ENCODE peak calls at places on chromosomes 5 and 9, in nine cellular contexts. F is AG20443; H is stimulated activated CD4-positive, alpha-beta T cell treated with anti-CD3 and anti-CD28 coated beads, TNF-alpha, amount 100 ng/mL, for 4 hours; B is stimulated activated CD8-positive, alpha-beta memory T cell treated with anti-CD3 and anti-CD28 coated beads, Interleukin-7, amount 100 ng/mL, for 24 hours; L is T-helper 1 cell; G is PC-3; U is ovary; V is hippocampal formation; I is iris pigment epithelial cell. K is an unnamed sample.

GRCh38 chr9:121650220-121651013 is 1.0 kb upstream of the DAB2IP start:
- DNase-seq in F (no peak), U (peak; percentile 85), L (no peak), I (no peak), B (peak; percentile 21), V (no peak), H (no peak), G (peak; percentile 53), K (no peak)

GRCh38 chr9:76403352-76403751 is 9.1 kb upstream of the RFK start:
- DNase-seq in L (peak; percentile 74), B (no peak), G (peak; percentile 54), V (no peak), F (peak; percentile 78), H (no peak), I (peak; percentile 92), U (no peak), K (peak; percentile 64)

GRCh38 chr5:10550222-10550995 is 13.5 kb upstream of the ANKRD33B start:
- DNase-seq in G (no peak), F (no peak), H (no peak), L (no peak), B (no peak), V (no peak), I (no peak), U (no peak), K (no peak)

GRCh38 chr5:165565921-165566320 is 2060.5 kb downstream of the MAT2B start:
- DNase-seq in B (no peak), V (no peak), U (no peak), L (no peak), G (no peak), H (no peak), I (no peak), F (no peak), K (no peak)

GRCh38 chr9:121207371-121207940 is 5.8 kb upstream of the RAB14 start:
- DNase-seq in U (no peak), B (no peak), V (no peak), I (no peak), F (no peak), G (no peak), L (peak; percentile 72), H (no peak), K (no peak)

GRCh38 chr5:108801776-108802175 is 54.1 kb downstream of the FER start:
- DNase-seq in V (no peak), I (peak; percentile 96), U (no peak), G (peak; percentile 92), H (no peak), L (peak; percentile 9), F (peak; percentile 50), B (no peak), K (peak; percentile 71)

GRCh38 chr9:116661037-116661954 is 25.8 kb upstream of the TRIM32 start:
- DNase-seq in B (no peak), H (no peak), I (peak; percentile 79), G (peak; percentile 58), F (peak; percentile 84), U (no peak), L (peak; percentile 36), V (peak; percentile 12), K (peak; percentile 61)

GRCh38 chr9:98742325-98743280 is 33.9 kb upstream of the GABBR2 start:
- DNase-seq in L (no peak), H (no peak), V (no peak), U (no peak), I (peak; percentile 63), B (no peak), G (peak; percentile 69), F (peak; percentile 61), K (peak; percentile 4)

GRCh38 chr9:127333326-127334064 is 63.5 kb upstream of the SLC2A8 start:
- DNase-seq in U (peak; percentile 18), I (no peak), L (no peak), H (no peak), F (no peak), G (no peak), B (no peak), V (no peak), K (no peak)

GRCh38 chr5:5719292-5719691 is 296.8 kb downstream of the ICE1 start:
- DNase-seq in U (no peak), L (no peak), V (no peak), B (no peak), H (no peak), G (no peak), F (no peak), I (no peak), K (no peak)

GRCh38 chr5:83443539-83443938 is 28.0 kb upstream of the VCAN start:
- DNase-seq in U (no peak), H (no peak), I (no peak), G (no peak), F (no peak), B (no peak), V (no peak), L (no peak), K (no peak)

GRCh38 chr9:1429328-1429727 is 379.2 kb downstream of the DMRT2 start:
- DNase-seq in F (peak; percentile 14), V (no peak), L (no peak), I (no peak), G (peak; percentile 45), B (no peak), U (no peak), H (no peak), K (no peak)

K was measured in AG04449.